ENCODE peak calls at places on chromosome 14, in nine cellular contexts. P is OCI-LY7, T is body of pancreas, I is IMR-90, C is endodermal cell, A is adrenal gland, V is thoracic aorta, G is WERI-Rb-1, N is substantia nigra. Y is an unnamed sample.

GRCh38 chr14:33592298-33592697 is 358.6 kb downstream of the EGLN3 start:
- DNase-seq in P (no peak), T (no peak), I (no peak), C (no peak), A (no peak), V (no peak), G (no peak), N (no peak), Y (no peak)

GRCh38 chr14:32134448-32135070 is 57.5 kb downstream of the ARHGAP5 start:
- DNase-seq in P (no peak), T (no peak), I (peak), C (no peak), A (no peak), V (no peak), G (no peak), N (no peak), Y (peak)

GRCh38 chr14:101191086-101191881 is 287.8 kb upstream of the RTL1 start:
- DNase-seq in P (no peak), T (no peak), I (no peak), C (no peak), A (no peak), V (no peak), G (no peak), N (no peak), Y (no peak)

GRCh38 chr14:74290415-74290814 is 12.3 kb downstream of the ABCD4 start:
- DNase-seq in P (peak), T (no peak), I (peak), C (peak), A (no peak), V (no peak), G (peak), N (no peak), Y (peak)

GRCh38 chr14:22339277-22339676 is 249.7 kb downstream of the DAD1 start:
- DNase-seq in P (no peak), T (peak), I (peak), C (no peak), A (peak), V (no peak), G (no peak), N (peak), Y (no peak)

GRCh38 chr14:41925409-41925808 is 318.7 kb downstream of the LRFN5 start:
- DNase-seq in P (no peak), T (no peak), I (peak), C (peak), A (no peak), V (no peak), G (peak), N (no peak), Y (peak)

GRCh38 chr14:60681271-60681670 is 32.0 kb upstream of the SIX1 start:
- DNase-seq in P (no peak), T (no peak), I (no peak), C (no peak), A (no peak), V (no peak), G (no peak), N (no peak), Y (no peak)

GRCh38 chr14:90593254-90594040 is 196.6 kb downstream of the CALM1 start:
- DNase-seq in P (no peak), T (no peak), I (no peak), C (no peak), A (no peak), V (no peak), G (peak), N (no peak), Y (no peak)

GRCh38 chr14:95149441-95149840 is 7.9 kb downstream of the DICER1 start:
- DNase-seq in P (no peak), T (no peak), I (no peak), C (no peak), A (no peak), V (no peak), G (no peak), N (no peak), Y (no peak)

GRCh38 chr14:43795600-43796228 is 711.4 kb downstream of the FSCB start:
- DNase-seq in P (no peak), T (no peak), I (peak), C (no peak), A (peak), V (no peak), G (no peak), N (no peak), Y (no peak)

GRCh38 chr14:95394981-95395737 is 75.5 kb upstream of the CLMN start:
- DNase-seq in P (no peak), T (no peak), I (no peak), C (no peak), A (peak), V (no peak), G (no peak), N (no peak), Y (no peak)

GRCh38 chr14:54772451-54772881 is 130.2 kb downstream of the GCH1 start:
- DNase-seq in P (no peak), T (no peak), I (peak), C (no peak), A (no peak), V (no peak), G (no peak), N (no peak), Y (peak)

GRCh38 chr14:29814153-29815057 is 113.2 kb downstream of the PRKD1 start:
- DNase-seq in P (no peak), T (peak), I (peak), C (no peak), A (peak), V (no peak), G (no peak), N (peak), Y (no peak)

GRCh38 chr14:103688441-103688840 is 26.8 kb downstream of the XRCC3 start:
- DNase-seq in P (no peak), T (no peak), I (no peak), C (no peak), A (no peak), V (no peak), G (no peak), N (no peak), Y (no peak)

GRCh38 chr14:20855652-20856291 is 35.4 kb upstream of the RNASE3 start:
- DNase-seq in P (peak), T (peak), I (peak), C (peak), A (peak), V (no peak), G (peak), N (peak), Y (peak)

GRCh38 chr14:87745507-87746118 is 247.4 kb downstream of the GALC start:
- DNase-seq in P (peak), T (peak), I (peak), C (peak), A (peak), V (no peak), G (peak), N (peak), Y (peak)

GRCh38 chr14:92850492-92850891 is 56.4 kb downstream of the GOLGA5 start:
- DNase-seq in P (peak), T (no peak), I (peak), C (no peak), A (no peak), V (no peak), G (no peak), N (no peak), Y (no peak)

GRCh38 chr14:104364830-104365229 is 214.7 kb upstream of the C14orf180 start:
- DNase-seq in P (no peak), T (no peak), I (no peak), C (no peak), A (no peak), V (no peak), G (no peak), N (no peak), Y (no peak)

GRCh38 chr14:70981005-70981952 is 74.0 kb downstream of the PCNX1 start:
- DNase-seq in P (no peak), T (no peak), I (peak), C (no peak), A (no peak), V (no peak), G (no peak), N (no peak), Y (no peak)

GRCh38 chr14:37571391-37571790 is 23.7 kb downstream of the FOXA1 start:
- DNase-seq in P (no peak), T (no peak), I (no peak), C (no peak), A (no peak), V (no peak), G (no peak), N (no peak), Y (no peak)

GRCh38 chr14:99884834-99885648 is 91.8 kb downstream of the EML1 start:
- DNase-seq in P (peak), T (no peak), I (peak), C (no peak), A (peak), V (no peak), G (no peak), N (peak), Y (peak)

GRCh38 chr14:95547626-95548327 is 12.9 kb downstream of the GLRX5 start:
- DNase-seq in P (no peak), T (no peak), I (peak), C (peak), A (no peak), V (no peak), G (peak), N (no peak), Y (peak)

GRCh38 chr14:100899841-100900771 is 3.4 kb downstream of the RTL1 start:
- DNase-seq in P (no peak), T (no peak), I (no peak), C (peak), A (no peak), V (no peak), G (no peak), N (no peak), Y (no peak)

GRCh38 chr14:50785506-50786063 is 45.4 kb downstream of the NIN start:
- DNase-seq in P (peak), T (no peak), I (no peak), C (peak), A (no peak), V (no peak), G (peak), N (no peak), Y (no peak)

GRCh38 chr14:87629788-87630187 is 363.2 kb downstream of the GALC start:
- DNase-seq in P (no peak), T (no peak), I (no peak), C (no peak), A (no peak), V (no peak), G (no peak), N (no peak), Y (no peak)

GRCh38 chr14:94041551-94042346 is 15.6 kb downstream of the OTUB2 start:
- DNase-seq in P (no peak), T (no peak), I (peak), C (no peak), A (no peak), V (no peak), G (no peak), N (no peak), Y (no peak)

GRCh38 chr14:24481622-24482324 is 26.3 kb downstream of the CMA1 start:
- DNase-seq in P (peak), T (peak), I (peak), C (peak), A (peak), V (no peak), G (peak), N (no peak), Y (peak)

GRCh38 chr14:69719501-69719951 is 47.4 kb upstream of the SRSF5 start:
- DNase-seq in P (no peak), T (no peak), I (peak), C (peak), A (peak), V (no peak), G (no peak), N (no peak), Y (peak)

GRCh38 chr14:72864712-72865365 is 29.1 kb downstream of the DPF3 start:
- DNase-seq in P (no peak), T (no peak), I (peak), C (no peak), A (peak), V (no peak), G (no peak), N (no peak), Y (no peak)

GRCh38 chr14:89339579-89339978 is 77.5 kb downstream of the FOXN3 start:
- DNase-seq in P (no peak), T (no peak), I (no peak), C (no peak), A (no peak), V (no peak), G (no peak), N (no peak), Y (no peak)

GRCh38 chr14:50067723-50068495 is 48.5 kb downstream of the VCPKMT start:
- DNase-seq in P (no peak), T (peak), I (peak), C (no peak), A (no peak), V (no peak), G (no peak), N (no peak), Y (peak)

GRCh38 chr14:65168840-65169239 is 66.5 kb upstream of the MAX start:
- DNase-seq in P (peak), T (no peak), I (no peak), C (no peak), A (no peak), V (no peak), G (no peak), N (no peak), Y (no peak)

GRCh38 chr14:95662376-95663186 is 23.6 kb upstream of the TCL1B start:
- DNase-seq in P (peak), T (no peak), I (no peak), C (no peak), A (peak), V (no peak), G (no peak), N (no peak), Y (no peak)

GRCh38 chr14:89673499-89674225 is 256.6 kb upstream of the FOXN3 start:
- DNase-seq in P (no peak), T (no peak), I (peak), C (no peak), A (no peak), V (no peak), G (no peak), N (no peak), Y (no peak)

GRCh38 chr14:94876306-94876705 is 106.4 kb upstream of the GSC start:
- DNase-seq in P (no peak), T (no peak), I (no peak), C (no peak), A (no peak), V (no peak), G (no peak), N (no peak), Y (no peak)

GRCh38 chr14:22124071-22124613 is 450.5 kb upstream of the OR4E1 start:
- DNase-seq in P (no peak), T (no peak), I (no peak), C (no peak), A (no peak), V (no peak), G (no peak), N (no peak), Y (no peak)

GRCh38 chr14:65961004-65961403 is 525.2 kb upstream of the CCDC196 start:
- DNase-seq in P (peak), T (peak), I (peak), C (peak), A (peak), V (no peak), G (peak), N (peak), Y (no peak)

GRCh38 chr14:31897581-31898186 is 179.4 kb upstream of the ARHGAP5 start:
- DNase-seq in P (no peak), T (no peak), I (no peak), C (no peak), A (no peak), V (no peak), G (no peak), N (no peak), Y (no peak)

GRCh38 chr14:38662781-38663180 is 406.9 kb upstream of the CLEC14A start:
- DNase-seq in P (no peak), T (no peak), I (no peak), C (no peak), A (no peak), V (no peak), G (no peak), N (no peak), Y (no peak)

GRCh38 chr14:93051600-93052546 is 63.9 kb downstream of the ITPK1 start:
- DNase-seq in P (no peak), T (no peak), I (no peak), C (peak), A (no peak), V (no peak), G (no peak), N (no peak), Y (no peak)

GRCh38 chr14:61927521-61927920 is 165.3 kb downstream of the SNAPC1 start:
- DNase-seq in P (no peak), T (no peak), I (peak), C (peak), A (no peak), V (no peak), G (no peak), N (no peak), Y (peak)
- H3K27ac ChIP-seq in P (no peak), T (no peak), I (no peak), C (no peak), A (no peak), V (no peak), G (peak), N (no peak), Y (no peak)

DNA sequence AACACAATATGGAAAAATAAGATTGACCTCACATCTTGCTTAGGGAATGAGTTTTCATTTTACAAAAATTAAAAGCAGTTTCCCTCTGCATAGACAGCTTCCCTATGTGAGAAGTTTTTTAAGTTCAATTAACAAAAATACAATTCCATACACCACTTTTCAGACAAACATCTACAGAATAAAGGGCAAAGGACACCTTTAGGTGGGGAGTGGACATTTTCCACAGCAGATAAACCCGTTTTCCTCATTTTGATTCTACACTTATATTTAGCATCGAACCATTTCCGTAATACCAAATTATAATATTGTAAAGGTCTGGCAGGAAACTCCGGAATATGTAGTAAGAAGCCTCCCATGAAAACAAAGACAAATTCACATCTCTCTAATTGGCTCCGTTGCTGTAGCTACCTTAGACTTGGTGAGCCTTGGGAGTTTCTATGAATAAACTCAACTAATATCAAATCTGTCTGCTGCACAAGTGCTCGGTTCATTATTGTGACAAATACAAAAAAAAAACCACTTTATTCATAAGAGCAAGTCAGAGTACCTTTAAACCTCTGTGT is 1.7 kb downstream of the ARMH4 start:
- DNase-seq in P (no peak), T (no peak), I (no peak), C (no peak), A (no peak), V (no peak), G (no peak), N (no peak), Y (no peak)
- H3K27ac ChIP-seq in P (no peak), T (no peak), I (no peak), C (no peak), A (no peak), V (no peak), G (no peak), N (no peak), Y (no peak)

GRCh38 chr14:75709207-75709812 is 48.3 kb downstream of the TTLL5 start:
- DNase-seq in P (peak), T (peak), I (peak), C (peak), A (peak), V (peak), G (peak), N (peak), Y (peak)
- H3K27ac ChIP-seq in P (no peak), T (no peak), I (no peak), C (no peak), A (no peak), V (no peak), G (no peak), N (no peak), Y (no peak)

GRCh38 chr14:34966413-34966812 is 16.4 kb upstream of the SRP54 start:
- DNase-seq in P (no peak), T (no peak), I (no peak), C (no peak), A (no peak), V (no peak), G (no peak), N (no peak), Y (no peak)
- H3K27ac ChIP-seq in P (no peak), T (no peak), I (no peak), C (no peak), A (no peak), V (no peak), G (no peak), N (no peak), Y (no peak)